ENCODE peak calls at places on chromosomes 1 and 21, in ten cellular contexts. One of them, this sample, is unnamed.

GRCh38 chr1:10693497-10694273 is 102.8 kb downstream of the CASZ1 start:
- DNase-seq in cardiac muscle cell: peak; percentile 71
- DNase-seq in hepatocyte: peak; percentile 70
- DNase-seq in tibial artery: no peak
- DNase-seq in body of pancreas: peak; percentile 55
- DNase-seq in GM23338: peak; percentile 69
- DNase-seq in IMR-90: no peak
- DNase-seq in CD4-positive, alpha-beta memory T cell: peak; percentile 46
- DNase-seq in left ventricle myocardium inferior: no peak
- DNase-seq in tibial nerve: no peak
- DNase-seq in this sample: no peak

GRCh38 chr21:29523646-29524045 is 224.9 kb downstream of the BACH1 start:
- DNase-seq in IMR-90: no peak
- DNase-seq in body of pancreas: peak; percentile 70
- DNase-seq in tibial nerve: peak; percentile 12
- DNase-seq in cardiac muscle cell: no peak
- DNase-seq in hepatocyte: no peak
- DNase-seq in CD4-positive, alpha-beta memory T cell: no peak
- DNase-seq in GM23338: no peak
- DNase-seq in left ventricle myocardium inferior: no peak
- DNase-seq in tibial artery: no peak
- DNase-seq in this sample: no peak

GRCh38 chr1:212700892-212701819 is 1.5 kb upstream of the BATF3 start:
- DNase-seq in tibial nerve: peak; percentile 57
- DNase-seq in IMR-90: peak; percentile 62
- DNase-seq in hepatocyte: peak; percentile 60
- DNase-seq in cardiac muscle cell: peak; percentile 64
- DNase-seq in GM23338: peak; percentile 72
- DNase-seq in tibial artery: peak; percentile 72
- DNase-seq in body of pancreas: peak; percentile 52
- DNase-seq in left ventricle myocardium inferior: peak; percentile 46
- DNase-seq in CD4-positive, alpha-beta memory T cell: no peak
- DNase-seq in this sample: peak; percentile 35

GRCh38 chr1:37186246-37186756 is 152.0 kb upstream of the GRIK3 start:
- DNase-seq in body of pancreas: peak; percentile 77
- DNase-seq in CD4-positive, alpha-beta memory T cell: no peak
- DNase-seq in left ventricle myocardium inferior: no peak
- DNase-seq in tibial artery: no peak
- DNase-seq in hepatocyte: no peak
- DNase-seq in cardiac muscle cell: no peak
- DNase-seq in tibial nerve: no peak
- DNase-seq in GM23338: no peak
- DNase-seq in IMR-90: no peak
- DNase-seq in this sample: no peak

GRCh38 chr1:23394176-23394575 is 24.5 kb upstream of the ZNF436 start:
- DNase-seq in CD4-positive, alpha-beta memory T cell: no peak
- DNase-seq in IMR-90: peak; percentile 82
- DNase-seq in body of pancreas: no peak
- DNase-seq in left ventricle myocardium inferior: no peak
- DNase-seq in cardiac muscle cell: peak; percentile 78
- DNase-seq in GM23338: no peak
- DNase-seq in tibial nerve: no peak
- DNase-seq in hepatocyte: peak; percentile 72
- DNase-seq in tibial artery: no peak
- DNase-seq in this sample: no peak

GRCh38 chr1:234781241-234782056 is 171.5 kb upstream of the IRF2BP2 start:
- DNase-seq in tibial artery: no peak
- DNase-seq in cardiac muscle cell: no peak
- DNase-seq in tibial nerve: no peak
- DNase-seq in left ventricle myocardium inferior: no peak
- DNase-seq in hepatocyte: peak; percentile 91
- DNase-seq in body of pancreas: peak; percentile 54
- DNase-seq in CD4-positive, alpha-beta memory T cell: no peak
- DNase-seq in GM23338: peak; percentile 45
- DNase-seq in IMR-90: peak; percentile 12
- DNase-seq in this sample: no peak

GRCh38 chr1:87089070-87089736 is 174.8 kb downstream of the HS2ST1 start:
- DNase-seq in body of pancreas: no peak
- DNase-seq in GM23338: no peak
- DNase-seq in IMR-90: no peak
- DNase-seq in CD4-positive, alpha-beta memory T cell: no peak
- DNase-seq in cardiac muscle cell: no peak
- DNase-seq in left ventricle myocardium inferior: no peak
- DNase-seq in hepatocyte: no peak
- DNase-seq in tibial artery: no peak
- DNase-seq in tibial nerve: no peak
- DNase-seq in this sample: no peak

GRCh38 chr21:38142226-38142625 is 114.6 kb upstream of the KCNJ15 start:
- DNase-seq in left ventricle myocardium inferior: no peak
- DNase-seq in IMR-90: no peak
- DNase-seq in body of pancreas: no peak
- DNase-seq in CD4-positive, alpha-beta memory T cell: no peak
- DNase-seq in cardiac muscle cell: no peak
- DNase-seq in tibial nerve: no peak
- DNase-seq in hepatocyte: no peak
- DNase-seq in tibial artery: no peak
- DNase-seq in GM23338: no peak
- DNase-seq in this sample: no peak

GRCh38 chr1:107512836-107513235 is 372.0 kb downstream of the NTNG1 start:
- DNase-seq in tibial artery: no peak
- DNase-seq in cardiac muscle cell: no peak
- DNase-seq in hepatocyte: no peak
- DNase-seq in tibial nerve: no peak
- DNase-seq in GM23338: no peak
- DNase-seq in body of pancreas: no peak
- DNase-seq in IMR-90: no peak
- DNase-seq in left ventricle myocardium inferior: no peak
- DNase-seq in CD4-positive, alpha-beta memory T cell: no peak
- DNase-seq in this sample: no peak

GRCh38 chr1:5979536-5980313 is 12.5 kb downstream of the NPHP4 start:
- DNase-seq in IMR-90: no peak
- DNase-seq in cardiac muscle cell: no peak
- DNase-seq in left ventricle myocardium inferior: no peak
- DNase-seq in tibial artery: no peak
- DNase-seq in GM23338: no peak
- DNase-seq in body of pancreas: no peak
- DNase-seq in CD4-positive, alpha-beta memory T cell: no peak
- DNase-seq in tibial nerve: no peak
- DNase-seq in hepatocyte: no peak
- DNase-seq in this sample: no peak

GRCh38 chr1:54294846-54295245 is 94.9 kb downstream of the MRPL37 start:
- DNase-seq in tibial artery: no peak
- DNase-seq in body of pancreas: no peak
- DNase-seq in hepatocyte: no peak
- DNase-seq in GM23338: no peak
- DNase-seq in left ventricle myocardium inferior: no peak
- DNase-seq in tibial nerve: no peak
- DNase-seq in CD4-positive, alpha-beta memory T cell: no peak
- DNase-seq in cardiac muscle cell: no peak
- DNase-seq in IMR-90: peak; percentile 60
- DNase-seq in this sample: no peak

GRCh38 chr1:81379430-81379829 is 421.3 kb upstream of the ADGRL2 start:
- DNase-seq in body of pancreas: no peak
- DNase-seq in tibial artery: no peak
- DNase-seq in cardiac muscle cell: no peak
- DNase-seq in IMR-90: no peak
- DNase-seq in left ventricle myocardium inferior: no peak
- DNase-seq in hepatocyte: no peak
- DNase-seq in CD4-positive, alpha-beta memory T cell: no peak
- DNase-seq in GM23338: peak; percentile 4
- DNase-seq in tibial nerve: no peak
- DNase-seq in this sample: no peak

GRCh38 chr1:174022080-174022975 is at the start of gene RC3H1:
- DNase-seq in tibial nerve: peak; percentile 79
- DNase-seq in body of pancreas: peak; percentile 90
- DNase-seq in GM23338: peak; percentile 92
- DNase-seq in hepatocyte: peak; percentile 95
- DNase-seq in IMR-90: peak; percentile 75
- DNase-seq in CD4-positive, alpha-beta memory T cell: peak; percentile 85
- DNase-seq in left ventricle myocardium inferior: peak; percentile 93
- DNase-seq in tibial artery: peak; percentile 89
- DNase-seq in cardiac muscle cell: peak; percentile 92
- DNase-seq in this sample: peak; percentile 86

GRCh38 chr1:20376880-20377494 is 86.3 kb downstream of the VWA5B1 start:
- DNase-seq in body of pancreas: no peak
- DNase-seq in cardiac muscle cell: peak; percentile 42
- DNase-seq in tibial artery: peak; percentile 24
- DNase-seq in IMR-90: peak; percentile 35
- DNase-seq in GM23338: peak; percentile 81
- DNase-seq in hepatocyte: peak; percentile 62
- DNase-seq in CD4-positive, alpha-beta memory T cell: peak; percentile 48
- DNase-seq in left ventricle myocardium inferior: peak; percentile 32
- DNase-seq in tibial nerve: peak; percentile 17
- DNase-seq in this sample: no peak

DNA sequence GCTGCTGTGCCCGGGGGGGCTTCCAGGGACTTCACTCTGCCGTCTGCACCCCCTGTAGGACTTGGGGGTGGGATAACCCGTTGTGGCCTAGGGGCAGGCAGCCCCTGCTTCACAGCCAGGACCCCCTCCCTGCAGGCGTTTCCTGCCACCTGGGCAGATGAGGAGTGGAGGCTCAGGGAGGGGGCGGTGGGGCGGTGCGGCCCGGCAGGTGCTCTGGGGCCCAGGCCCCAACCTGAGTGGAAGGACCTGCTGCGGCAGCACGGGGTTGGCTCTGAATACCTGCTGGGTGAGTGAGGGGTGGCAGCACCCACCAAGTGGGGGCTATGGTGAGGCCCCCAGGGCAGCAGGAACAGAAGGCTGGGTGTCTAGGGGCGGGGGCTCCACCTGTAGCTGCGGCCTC is 78.6 kb upstream of the TTC34 start:
- DNase-seq in tibial artery: no peak
- DNase-seq in body of pancreas: no peak
- DNase-seq in left ventricle myocardium inferior: no peak
- DNase-seq in GM23338: no peak
- DNase-seq in IMR-90: no peak
- DNase-seq in cardiac muscle cell: no peak
- DNase-seq in tibial nerve: no peak
- DNase-seq in hepatocyte: no peak
- DNase-seq in CD4-positive, alpha-beta memory T cell: no peak
- DNase-seq in this sample: no peak
- H3K27me3 ChIP-seq in tibial artery: no peaks in the 10 kb centered on the region
- H3K27me3 ChIP-seq in body of pancreas: peaks cover 3% of the 10 kb centered on the region
- H3K27me3 ChIP-seq in left ventricle myocardium inferior: peaks cover 77% of the 10 kb centered on the region
- H3K27me3 ChIP-seq in GM23338: no peaks in the 10 kb centered on the region
- H3K27me3 ChIP-seq in IMR-90: no peaks in the 10 kb centered on the region
- H3K27me3 ChIP-seq in cardiac muscle cell: no peaks in the 10 kb centered on the region
- H3K27me3 ChIP-seq in tibial nerve: peaks cover 19% of the 10 kb centered on the region
- H3K27me3 ChIP-seq in hepatocyte: no peaks in the 10 kb centered on the region
- H3K27me3 ChIP-seq in CD4-positive, alpha-beta memory T cell: no peaks in the 10 kb centered on the region
- H3K27me3 ChIP-seq in this sample: no peaks in the 10 kb centered on the region

GRCh38 chr1:50419192-50419906 is 3.9 kb downstream of the DMRTA2 start:
- DNase-seq in tibial nerve: no peak
- DNase-seq in tibial artery: no peak
- DNase-seq in cardiac muscle cell: no peak
- DNase-seq in hepatocyte: no peak
- DNase-seq in IMR-90: no peak
- DNase-seq in left ventricle myocardium inferior: no peak
- DNase-seq in body of pancreas: no peak
- DNase-seq in GM23338: peak; percentile 72
- DNase-seq in CD4-positive, alpha-beta memory T cell: no peak
- DNase-seq in this sample: no peak
- H3K27me3 ChIP-seq in tibial nerve: peaks cover 97% of the 10 kb centered on the region
- H3K27me3 ChIP-seq in tibial artery: no peaks in the 10 kb centered on the region
- H3K27me3 ChIP-seq in cardiac muscle cell: peaks cover 100% of the 10 kb centered on the region
- H3K27me3 ChIP-seq in hepatocyte: peaks cover 98% of the 10 kb centered on the region
- H3K27me3 ChIP-seq in IMR-90: peaks cover 98% of the 10 kb centered on the region
- H3K27me3 ChIP-seq in left ventricle myocardium inferior: peaks cover 100% of the 10 kb centered on the region
- H3K27me3 ChIP-seq in body of pancreas: peaks cover 81% of the 10 kb centered on the region
- H3K27me3 ChIP-seq in GM23338: peaks cover 100% of the 10 kb centered on the region
- H3K27me3 ChIP-seq in CD4-positive, alpha-beta memory T cell: peaks cover 34% of the 10 kb centered on the region
- H3K27me3 ChIP-seq in this sample: peaks cover 11% of the 10 kb centered on the region

GRCh38 chr1:90717665-90718410 is 736 bp upstream of the BARHL2 start:
- DNase-seq in tibial artery: no peak
- DNase-seq in CD4-positive, alpha-beta memory T cell: no peak
- DNase-seq in body of pancreas: no peak
- DNase-seq in GM23338: peak; percentile 89
- DNase-seq in left ventricle myocardium inferior: no peak
- DNase-seq in IMR-90: peak; percentile 5
- DNase-seq in cardiac muscle cell: peak; percentile 73
- DNase-seq in hepatocyte: peak; percentile 51
- DNase-seq in tibial nerve: no peak
- DNase-seq in this sample: no peak
- H3K27me3 ChIP-seq in tibial artery: peaks cover 12% of the 10 kb centered on the region
- H3K27me3 ChIP-seq in CD4-positive, alpha-beta memory T cell: peaks cover 72% of the 10 kb centered on the region
- H3K27me3 ChIP-seq in body of pancreas: peaks cover 53% of the 10 kb centered on the region
- H3K27me3 ChIP-seq in GM23338: peaks cover 99% of the 10 kb centered on the region
- H3K27me3 ChIP-seq in left ventricle myocardium inferior: peaks cover 100% of the 10 kb centered on the region
- H3K27me3 ChIP-seq in IMR-90: peaks cover 80% of the 10 kb centered on the region
- H3K27me3 ChIP-seq in cardiac muscle cell: peaks cover 100% of the 10 kb centered on the region
- H3K27me3 ChIP-seq in hepatocyte: peaks cover 95% of the 10 kb centered on the region
- H3K27me3 ChIP-seq in tibial nerve: peaks cover 97% of the 10 kb centered on the region
- H3K27me3 ChIP-seq in this sample: peaks cover 96% of the 10 kb centered on the region

DNA sequence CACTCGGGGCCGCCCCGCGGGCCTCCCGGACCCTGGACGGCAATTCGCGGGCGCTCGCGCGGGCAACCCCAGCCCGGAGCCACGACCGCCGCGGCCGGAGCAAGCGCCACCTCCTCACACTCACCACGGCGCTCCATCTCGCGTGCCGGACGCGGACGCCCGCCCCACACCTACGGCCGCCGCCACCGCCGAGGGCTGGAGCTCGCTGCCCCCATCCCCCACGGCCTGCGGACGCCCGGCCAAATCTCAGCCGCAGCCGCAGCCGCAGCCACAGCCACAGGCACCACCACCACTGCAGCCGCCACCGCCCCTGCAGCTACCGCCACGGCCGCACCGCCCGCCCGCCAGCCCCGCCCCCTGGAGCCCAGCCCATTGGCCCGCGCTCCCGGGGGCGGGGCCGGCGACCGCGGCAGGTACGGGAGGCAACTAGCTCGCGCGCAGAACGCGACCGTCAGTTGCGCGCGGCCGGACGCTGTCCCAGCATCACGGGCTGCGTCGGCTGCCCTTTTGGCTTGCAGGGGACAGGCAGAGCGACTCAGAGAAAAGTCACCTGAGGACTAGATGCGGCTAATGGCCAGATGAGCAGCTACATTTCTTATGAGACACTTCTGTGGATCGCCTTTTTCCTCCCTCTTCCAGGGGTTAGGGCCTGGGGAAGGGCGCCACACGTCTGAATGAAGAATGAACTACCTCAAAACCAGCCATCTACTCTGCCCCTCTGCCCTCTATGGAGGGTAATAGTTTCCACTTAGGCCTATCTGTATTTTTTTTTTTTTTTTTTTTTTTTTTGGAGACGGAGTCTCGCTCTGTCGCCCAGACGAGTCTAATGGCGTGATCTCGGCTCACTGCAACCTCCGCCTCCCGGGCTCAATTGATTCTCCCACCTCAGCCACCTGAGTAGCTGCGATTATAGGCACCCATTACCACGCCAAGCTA is at the start of gene ARHGAP29:
- DNase-seq in body of pancreas: peak; percentile 88
- DNase-seq in cardiac muscle cell: peak; percentile 92
- DNase-seq in GM23338: peak; percentile 91
- DNase-seq in hepatocyte: peak; percentile 94
- DNase-seq in CD4-positive, alpha-beta memory T cell: peak; percentile 18
- DNase-seq in tibial artery: peak; percentile 64
- DNase-seq in tibial nerve: peak; percentile 59
- DNase-seq in left ventricle myocardium inferior: peak; percentile 89
- DNase-seq in IMR-90: peak; percentile 50
- DNase-seq in this sample: peak; percentile 85
- H3K27me3 ChIP-seq in body of pancreas: no peaks in the 10 kb centered on the region
- H3K27me3 ChIP-seq in cardiac muscle cell: peaks cover 9% of the 10 kb centered on the region
- H3K27me3 ChIP-seq in GM23338: peaks cover 59% of the 10 kb centered on the region
- H3K27me3 ChIP-seq in hepatocyte: peaks cover 5% of the 10 kb centered on the region
- H3K27me3 ChIP-seq in CD4-positive, alpha-beta memory T cell: peaks cover 34% of the 10 kb centered on the region
- H3K27me3 ChIP-seq in tibial artery: no peaks in the 10 kb centered on the region
- H3K27me3 ChIP-seq in tibial nerve: no peaks in the 10 kb centered on the region
- H3K27me3 ChIP-seq in left ventricle myocardium inferior: no peaks in the 10 kb centered on the region
- H3K27me3 ChIP-seq in IMR-90: no peaks in the 10 kb centered on the region
- H3K27me3 ChIP-seq in this sample: no peaks in the 10 kb centered on the region